ENCODE peak calls at places on chromosomes 11 and 22, in eight cellular contexts. M is esophagus squamous epithelium, V is mucosa of descending colon, D is upper lobe of right lung, K is brain microvascular endothelial cell, A is AG09309, B is lung, I is A549. O is an unnamed sample.

GRCh38 chr11:57792060-57792541 is 30.5 kb downstream of the CTNND1 start:
- DNase-seq in M (peak; percentile 62), V (peak; percentile 84), D (peak; percentile 93), K (peak; percentile 43), A (no peak), B (peak; percentile 72), I (no peak), O (no peak)

GRCh38 chr11:30586251-30587144 is at the start of gene MPPED2:
- DNase-seq in M (no peak), V (peak; percentile 22), D (peak; percentile 65), K (no peak), A (no peak), B (no peak), I (peak; percentile 49), O (no peak)

GRCh38 chr11:36376315-36376887 is 80.3 kb downstream of the PRR5L start:
- DNase-seq in M (no peak), V (peak; percentile 76), D (peak; percentile 72), K (no peak), A (no peak), B (no peak), I (no peak), O (peak; percentile 14)

GRCh38 chr22:37510046-37510445 is 9.2 kb downstream of the CARD10 start:
- DNase-seq in M (no peak), V (no peak), D (no peak), K (no peak), A (no peak), B (no peak), I (no peak), O (no peak)

GRCh38 chr11:209275-210121 is 2.0 kb downstream of the RIC8A start:
- DNase-seq in M (no peak), V (no peak), D (peak; percentile 66), K (no peak), A (no peak), B (no peak), I (peak; percentile 28), O (peak; percentile 29)

GRCh38 chr11:7494086-7494775 is 8.9 kb downstream of the OLFML1 start:
- DNase-seq in M (no peak), V (no peak), D (no peak), K (no peak), A (no peak), B (no peak), I (no peak), O (no peak)

GRCh38 chr22:44042822-44043221 is 18.7 kb downstream of the PARVB start:
- DNase-seq in M (no peak), V (no peak), D (no peak), K (no peak), A (no peak), B (no peak), I (no peak), O (no peak)

GRCh38 chr22:47196493-47196849 is 434.0 kb downstream of the TBC1D22A start:
- DNase-seq in M (no peak), V (no peak), D (no peak), K (no peak), A (no peak), B (no peak), I (no peak), O (no peak)

GRCh38 chr11:77096591-77097019 is 6.0 kb upstream of the OMP start:
- DNase-seq in M (no peak), V (no peak), D (peak; percentile 38), K (no peak), A (no peak), B (no peak), I (no peak), O (no peak)

GRCh38 chr11:66858186-66858938 is 1.5 kb downstream of the LRFN4 start:
- DNase-seq in M (no peak), V (no peak), D (no peak), K (no peak), A (no peak), B (no peak), I (no peak), O (no peak)
- H3K4me3 ChIP-seq in M (no peak overlapping the region), V (no peak overlapping the region), D (no peak overlapping the region), K (peak overlapping the region; percentile 72), A (no peak overlapping the region), B (no peak overlapping the region), I (peak overlapping the region; percentile 74), O (no peak overlapping the region)

GRCh38 chr11:8811571-8811970 is 99.4 kb upstream of the AKIP1 start:
- DNase-seq in M (no peak), V (no peak), D (no peak), K (no peak), A (peak; percentile 53), B (no peak), I (no peak), O (peak; percentile 61)
- H3K4me3 ChIP-seq in M (no peak overlapping the region), V (no peak overlapping the region), D (no peak overlapping the region), K (no peak overlapping the region), A (peak overlapping the region; percentile 0), B (no peak overlapping the region), I (no peak overlapping the region), O (peak overlapping the region; percentile 55)

GRCh38 chr11:61949169-61950034 is 749 bp upstream of the BEST1 start:
- DNase-seq in M (no peak), V (peak; percentile 59), D (peak; percentile 81), K (peak; percentile 94), A (peak; percentile 97), B (peak; percentile 77), I (peak; percentile 51), O (peak; percentile 96)
- H3K4me3 ChIP-seq in M (no peak overlapping the region), V (no peak overlapping the region), D (no peak overlapping the region), K (no peak overlapping the region), A (no peak overlapping the region), B (no peak overlapping the region), I (no peak overlapping the region), O (no peak overlapping the region)

GRCh38 chr22:20751185-20751851 is 22.6 kb upstream of the SERPIND1 start:
- DNase-seq in M (no peak), V (no peak), D (no peak), K (no peak), A (no peak), B (no peak), I (no peak), O (no peak)
- H3K4me3 ChIP-seq in M (no peak overlapping the region), V (no peak overlapping the region), D (no peak overlapping the region), K (no peak overlapping the region), A (no peak overlapping the region), B (no peak overlapping the region), I (no peak overlapping the region), O (no peak overlapping the region)

GRCh38 chr11:44564653-44565007 is 833 bp upstream of the CD82 start:
- DNase-seq in M (peak; percentile 29), V (no peak), D (peak; percentile 90), K (peak; percentile 65), A (peak; percentile 57), B (peak; percentile 75), I (peak; percentile 35), O (peak; percentile 86)
- H3K4me3 ChIP-seq in M (peak overlapping the region; percentile 52), V (peak overlapping the region; percentile 9), D (peak overlapping the region; percentile 40), K (peak overlapping the region; percentile 59), A (peak overlapping the region; percentile 38), B (no peak overlapping the region), I (peak overlapping the region; percentile 55), O (peak overlapping the region; percentile 50)

GRCh38 chr22:27581241-27581640 is 220.3 kb downstream of the MN1 start:
- DNase-seq in M (no peak), V (no peak), D (no peak), K (no peak), A (no peak), B (no peak), I (no peak), O (no peak)
- H3K4me3 ChIP-seq in M (no peak overlapping the region), V (no peak overlapping the region), D (no peak overlapping the region), K (no peak overlapping the region), A (no peak overlapping the region), B (no peak overlapping the region), I (no peak overlapping the region), O (no peak overlapping the region)

DNA sequence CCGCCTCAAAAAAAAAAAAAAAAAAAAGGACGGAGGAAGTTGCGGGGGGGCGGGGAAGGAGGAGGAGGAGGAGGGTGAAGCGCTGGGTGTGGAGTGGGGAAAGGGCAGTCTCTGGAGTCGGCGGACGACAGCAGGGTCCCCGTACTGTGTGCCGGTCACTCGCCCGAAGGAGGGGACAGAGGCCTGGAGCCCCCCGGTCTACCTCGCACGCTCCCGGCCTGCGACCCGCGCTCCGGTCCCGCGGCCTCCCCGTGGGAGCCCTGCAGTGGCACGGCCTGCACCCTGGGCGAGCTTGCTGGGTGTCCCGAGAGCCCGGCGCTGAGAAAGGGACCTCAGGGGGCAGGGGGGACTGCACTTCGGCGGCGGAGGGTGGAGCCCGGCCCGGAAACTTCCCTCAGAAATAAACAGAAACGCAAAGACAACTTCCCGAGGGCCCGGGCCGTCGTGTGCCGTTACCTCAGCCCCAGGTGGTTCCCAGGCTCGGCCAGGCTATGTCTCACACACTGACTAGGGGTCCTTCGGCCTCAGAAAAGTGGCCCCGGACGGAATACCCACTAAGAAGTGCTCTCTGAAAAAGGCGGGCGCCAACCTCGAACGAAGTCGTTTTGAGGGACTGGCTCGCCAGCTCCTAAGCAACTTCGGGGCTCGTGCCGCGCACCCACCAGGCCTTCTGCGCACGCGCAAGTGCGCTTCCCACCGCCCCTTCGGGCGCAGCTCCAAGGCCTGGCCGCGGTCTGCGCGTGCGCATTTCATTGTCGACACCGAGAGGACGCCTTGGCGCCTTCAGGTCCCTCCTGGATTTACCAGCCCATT is at the start of gene MAJIN:
- DNase-seq in M (no peak), V (peak; percentile 90), D (peak; percentile 95), K (peak; percentile 55), A (no peak), B (peak; percentile 85), I (peak; percentile 69), O (peak; percentile 85)
- H3K4me3 ChIP-seq in M (peak within 1 kb of the TSS; percentile 27), V (no peak within 1 kb of the TSS), D (peak within 1 kb of the TSS; percentile 47), K (peak within 1 kb of the TSS; percentile 32), A (no peak within 1 kb of the TSS), B (peak within 1 kb of the TSS; percentile 27), I (peak within 1 kb of the TSS; percentile 27), O (peak within 1 kb of the TSS; percentile 36)

GRCh38 chr11:64007629-64008282 is 21.5 kb downstream of the OTUB1 start:
- DNase-seq in M (no peak), V (peak; percentile 61), D (peak; percentile 89), K (no peak), A (no peak), B (peak; percentile 76), I (peak; percentile 86), O (no peak)
- H3K4me3 ChIP-seq in M (peak overlapping the region; percentile 36), V (no peak overlapping the region), D (peak overlapping the region; percentile 45), K (no peak overlapping the region), A (peak overlapping the region; percentile 34), B (no peak overlapping the region), I (peak overlapping the region; percentile 42), O (peak overlapping the region; percentile 42)